ENCODE peak calls at places on chromosomes 7 and 10, in six cellular contexts. One of them, this sample, is unnamed.

GRCh38 chr7:44689427-44689826 is 59.2 kb upstream of the ZMIZ2 start:
- DNase-seq in IMR-90: no peak
- DNase-seq in neuronal stem cell: no peak
- DNase-seq in H1: no peak
- DNase-seq in mesenchymal stem cell: no peak
- DNase-seq in trophoblast cell: no peak
- DNase-seq in this sample: no peak

GRCh38 chr10:132702601-132703304 is 83.2 kb downstream of the NKX6-2 start:
- DNase-seq in neuronal stem cell: no peak
- DNase-seq in trophoblast cell: peak; percentile 43
- DNase-seq in H1: no peak
- DNase-seq in mesenchymal stem cell: no peak
- DNase-seq in IMR-90: no peak
- DNase-seq in this sample: peak; percentile 26

GRCh38 chr10:119466655-119467054 is 75.9 kb downstream of the RGS10 start:
- DNase-seq in neuronal stem cell: no peak
- DNase-seq in mesenchymal stem cell: peak; percentile 32
- DNase-seq in H1: no peak
- DNase-seq in trophoblast cell: no peak
- DNase-seq in IMR-90: no peak
- DNase-seq in this sample: no peak

GRCh38 chr10:120387326-120387725 is 69.7 kb upstream of the PLPP4 start:
- DNase-seq in IMR-90: no peak
- DNase-seq in neuronal stem cell: no peak
- DNase-seq in mesenchymal stem cell: peak; percentile 29
- DNase-seq in trophoblast cell: no peak
- DNase-seq in H1: no peak
- DNase-seq in this sample: no peak

GRCh38 chr10:17375936-17376584 is 78.3 kb downstream of the ST8SIA6 start:
- DNase-seq in H1: peak; percentile 87
- DNase-seq in trophoblast cell: peak; percentile 49
- DNase-seq in neuronal stem cell: no peak
- DNase-seq in IMR-90: peak; percentile 2
- DNase-seq in mesenchymal stem cell: peak; percentile 6
- DNase-seq in this sample: peak; percentile 65

GRCh38 chr7:143002856-143003255 is 24.1 kb downstream of the OR9A2 start:
- DNase-seq in H1: no peak
- DNase-seq in IMR-90: no peak
- DNase-seq in mesenchymal stem cell: no peak
- DNase-seq in neuronal stem cell: no peak
- DNase-seq in trophoblast cell: no peak
- DNase-seq in this sample: no peak

GRCh38 chr10:103757531-103758293 is 97.7 kb downstream of the SH3PXD2A start:
- DNase-seq in H1: no peak
- DNase-seq in neuronal stem cell: no peak
- DNase-seq in mesenchymal stem cell: peak; percentile 95
- DNase-seq in IMR-90: peak; percentile 88
- DNase-seq in trophoblast cell: peak; percentile 35
- DNase-seq in this sample: peak; percentile 56

GRCh38 chr7:131735151-131735550 is 178.7 kb upstream of the PODXL start:
- DNase-seq in H1: no peak
- DNase-seq in IMR-90: no peak
- DNase-seq in trophoblast cell: no peak
- DNase-seq in neuronal stem cell: no peak
- DNase-seq in mesenchymal stem cell: no peak
- DNase-seq in this sample: no peak

GRCh38 chr7:114777288-114777687 is 144.6 kb upstream of the MDFIC start:
- DNase-seq in neuronal stem cell: no peak
- DNase-seq in trophoblast cell: no peak
- DNase-seq in IMR-90: no peak
- DNase-seq in H1: no peak
- DNase-seq in mesenchymal stem cell: no peak
- DNase-seq in this sample: no peak
- H2BK5ac ChIP-seq in neuronal stem cell: no peak overlapping the region
- H2BK5ac ChIP-seq in trophoblast cell: no peak overlapping the region
- H2BK5ac ChIP-seq in IMR-90: no peak overlapping the region
- H2BK5ac ChIP-seq in H1: no peak overlapping the region
- H2BK5ac ChIP-seq in mesenchymal stem cell: no peak overlapping the region
- H2BK5ac ChIP-seq in this sample: no peak overlapping the region

GRCh38 chr10:43272030-43272429 is 5.2 kb upstream of the RASGEF1A start:
- DNase-seq in mesenchymal stem cell: no peak
- DNase-seq in trophoblast cell: no peak
- DNase-seq in neuronal stem cell: no peak
- DNase-seq in IMR-90: no peak
- DNase-seq in H1: no peak
- DNase-seq in this sample: no peak
- H3K14ac ChIP-seq in mesenchymal stem cell: no peak overlapping the region
- H3K14ac ChIP-seq in trophoblast cell: no peak overlapping the region
- H3K14ac ChIP-seq in neuronal stem cell: no peak overlapping the region
- H3K14ac ChIP-seq in IMR-90: no peak overlapping the region
- H3K14ac ChIP-seq in H1: no peak overlapping the region
- H3K14ac ChIP-seq in this sample: no peak overlapping the region

GRCh38 chr10:70923696-70924095 is 35.3 kb upstream of the PCBD1 start:
- DNase-seq in mesenchymal stem cell: no peak
- DNase-seq in IMR-90: no peak
- DNase-seq in neuronal stem cell: no peak
- DNase-seq in H1: no peak
- DNase-seq in trophoblast cell: no peak
- DNase-seq in this sample: no peak
- H2BK5ac ChIP-seq in mesenchymal stem cell: no peak overlapping the region
- H2BK5ac ChIP-seq in IMR-90: no peak overlapping the region
- H2BK5ac ChIP-seq in neuronal stem cell: peak overlapping the region; percentile 16
- H2BK5ac ChIP-seq in H1: no peak overlapping the region
- H2BK5ac ChIP-seq in trophoblast cell: no peak overlapping the region
- H2BK5ac ChIP-seq in this sample: no peak overlapping the region

DNA sequence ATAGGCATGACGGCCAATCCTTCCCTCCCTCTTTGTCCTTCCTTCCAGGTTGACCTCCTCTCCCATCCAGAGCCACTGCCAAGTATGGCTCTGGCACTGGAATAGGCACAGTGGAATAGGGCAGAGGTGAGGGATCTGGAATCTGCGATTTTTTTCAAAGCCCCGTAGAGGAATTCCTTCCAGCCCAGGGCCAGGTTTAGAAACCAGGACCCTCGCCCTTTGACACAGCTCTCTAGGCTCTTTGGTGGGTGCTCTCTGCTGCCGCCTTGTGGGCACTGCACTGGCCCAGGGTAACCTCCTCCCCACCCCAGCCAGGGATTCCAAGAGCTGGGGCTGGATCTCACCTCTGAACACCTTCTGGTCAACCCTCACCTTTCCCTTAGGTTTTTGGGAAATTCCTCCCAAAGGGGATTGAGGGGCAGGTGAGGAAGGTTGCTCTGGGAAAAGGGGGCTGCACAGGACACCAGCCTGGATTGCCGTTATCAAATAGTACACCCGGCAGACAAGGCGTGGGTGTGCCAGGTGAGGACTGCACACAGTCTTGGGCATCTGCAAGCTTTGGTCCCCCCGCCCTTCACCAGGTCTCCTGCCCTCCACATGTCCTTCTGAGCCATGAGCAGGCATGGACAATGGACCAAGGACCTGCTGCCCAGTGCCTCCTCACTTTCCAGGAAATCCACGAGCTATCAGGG is 22.8 kb downstream of the C10orf105 start:
- DNase-seq in trophoblast cell: peak; percentile 71
- DNase-seq in neuronal stem cell: peak; percentile 67
- DNase-seq in mesenchymal stem cell: peak; percentile 30
- DNase-seq in IMR-90: no peak
- DNase-seq in H1: peak; percentile 95
- DNase-seq in this sample: peak; percentile 85
- H3K14ac ChIP-seq in trophoblast cell: no peak overlapping the region
- H3K14ac ChIP-seq in neuronal stem cell: peak overlapping the region; percentile 64
- H3K14ac ChIP-seq in mesenchymal stem cell: no peak overlapping the region
- H3K14ac ChIP-seq in IMR-90: no peak overlapping the region
- H3K14ac ChIP-seq in H1: no peak overlapping the region
- H3K14ac ChIP-seq in this sample: no peak overlapping the region

GRCh38 chr10:78963074-78964034 is 105.4 kb upstream of the ZMIZ1 start:
- DNase-seq in H1: no peak
- DNase-seq in neuronal stem cell: no peak
- DNase-seq in trophoblast cell: no peak
- DNase-seq in IMR-90: no peak
- DNase-seq in mesenchymal stem cell: no peak
- DNase-seq in this sample: no peak
- H2BK5ac ChIP-seq in H1: peak overlapping the region; percentile 49
- H2BK5ac ChIP-seq in neuronal stem cell: peak overlapping the region; percentile 68
- H2BK5ac ChIP-seq in trophoblast cell: no peak overlapping the region
- H2BK5ac ChIP-seq in IMR-90: no peak overlapping the region
- H2BK5ac ChIP-seq in mesenchymal stem cell: no peak overlapping the region
- H2BK5ac ChIP-seq in this sample: no peak overlapping the region